ENCODE peak calls at places on chromosomes 7 and 10, in nine cellular contexts. S, T, B, Q, K, W, U, E and L are unnamed samples.

GRCh38 chr7:157952841-157953645 is 616.2 kb downstream of the DNAJB6 start:
- DNase-seq in S (no peak), T (no peak), B (no peak), Q (no peak), K (no peak), W (no peak), U (no peak), E (no peak), L (no peak)

GRCh38 chr10:30186371-30186875 is 127.0 kb upstream of the JCAD start:
- DNase-seq in S (no peak), T (no peak), B (peak; percentile 60), Q (peak; percentile 47), K (no peak), W (no peak), U (no peak), E (no peak), L (no peak)

GRCh38 chr7:156021476-156021875 is 209.2 kb upstream of the SHH start:
- DNase-seq in S (no peak), T (no peak), B (no peak), Q (no peak), K (no peak), W (no peak), U (no peak), E (no peak), L (no peak)

GRCh38 chr10:103491729-103492364 is 1.7 kb upstream of the NEURL1 start:
- DNase-seq in S (no peak), T (peak; percentile 96), B (peak; percentile 38), Q (no peak), K (peak; percentile 92), W (no peak), U (no peak), E (no peak), L (no peak)

GRCh38 chr10:6145414-6145978 is 56.7 kb downstream of the RBM17 start:
- DNase-seq in S (no peak), T (no peak), B (no peak), Q (no peak), K (no peak), W (no peak), U (no peak), E (peak; percentile 61), L (no peak)

GRCh38 chr10:117477961-117478670 is 64.4 kb upstream of the EMX2 start:
- DNase-seq in S (no peak), T (peak; percentile 72), B (peak; percentile 44), Q (no peak), K (no peak), W (no peak), U (no peak), E (no peak), L (no peak)

GRCh38 chr7:158384746-158385145 is 202.9 kb downstream of the PTPRN2 start:
- DNase-seq in S (no peak), T (no peak), B (no peak), Q (no peak), K (no peak), W (no peak), U (no peak), E (no peak), L (no peak)

GRCh38 chr10:81018898-81019890 is 481.5 kb downstream of the SH2D4B start:
- DNase-seq in S (no peak), T (no peak), B (peak; percentile 53), Q (peak; percentile 73), K (no peak), W (no peak), U (no peak), E (peak; percentile 51), L (no peak)

GRCh38 chr7:80563561-80564327 is 51.9 kb upstream of the GNAT3 start:
- DNase-seq in S (no peak), T (no peak), B (no peak), Q (no peak), K (no peak), W (no peak), U (no peak), E (no peak), L (no peak)

GRCh38 chr10:3624367-3624766 is 160.6 kb downstream of the KLF6 start:
- DNase-seq in S (no peak), T (no peak), B (no peak), Q (no peak), K (peak; percentile 15), W (no peak), U (no peak), E (no peak), L (no peak)

GRCh38 chr10:78524342-78524741 is 490.7 kb downstream of the RPS24 start:
- DNase-seq in S (no peak), T (no peak), B (no peak), Q (no peak), K (no peak), W (no peak), U (no peak), E (no peak), L (no peak)

GRCh38 chr10:104059364-104059763 is 26.3 kb downstream of the COL17A1 start:
- DNase-seq in S (no peak), T (no peak), B (no peak), Q (no peak), K (no peak), W (no peak), U (no peak), E (peak; percentile 36), L (no peak)

GRCh38 chr7:101882595-101883564 is 65.5 kb downstream of the CUX1 start:
- DNase-seq in S (no peak), T (peak; percentile 98), B (peak; percentile 98), Q (no peak), K (peak; percentile 100), W (no peak), U (no peak), E (peak; percentile 42), L (no peak)

GRCh38 chr10:101158101-101159058 is 27.3 kb downstream of the TLX1 start:
- DNase-seq in S (no peak), T (no peak), B (no peak), Q (peak; percentile 58), K (no peak), W (no peak), U (no peak), E (no peak), L (no peak)

GRCh38 chr7:95323410-95324129 is 762 bp downstream of the PON1 start:
- DNase-seq in S (no peak), T (no peak), B (no peak), Q (no peak), K (no peak), W (no peak), U (no peak), E (no peak), L (no peak)

GRCh38 chr7:139626817-139627216 is 103.3 kb downstream of the CLEC2L start:
- DNase-seq in S (no peak), T (no peak), B (no peak), Q (no peak), K (no peak), W (no peak), U (no peak), E (no peak), L (no peak)

GRCh38 chr10:47420305-47421056 is 36.4 kb upstream of the ZNF488 start:
- DNase-seq in S (no peak), T (no peak), B (no peak), Q (no peak), K (no peak), W (no peak), U (no peak), E (no peak), L (no peak)

GRCh38 chr7:131623154-131623553 is 66.7 kb upstream of the PODXL start:
- DNase-seq in S (no peak), T (no peak), B (peak; percentile 97), Q (no peak), K (no peak), W (no peak), U (no peak), E (no peak), L (no peak)

GRCh38 chr10:63554666-63555065 is 33.5 kb downstream of the REEP3 start:
- DNase-seq in S (peak; percentile 16), T (peak; percentile 74), B (peak; percentile 50), Q (peak; percentile 44), K (peak; percentile 51), W (no peak), U (peak; percentile 25), E (no peak), L (peak; percentile 19)

GRCh38 chr10:62917475-62918238 is 101.5 kb upstream of the EGR2 start:
- DNase-seq in S (no peak), T (no peak), B (no peak), Q (no peak), K (no peak), W (no peak), U (no peak), E (no peak), L (no peak)

GRCh38 chr10:128469515-128469914 is 343.3 kb upstream of the MKI67 start:
- DNase-seq in S (no peak), T (no peak), B (no peak), Q (no peak), K (no peak), W (no peak), U (no peak), E (no peak), L (no peak)

GRCh38 chr7:135490783-135491182 is 19.1 kb downstream of the CNOT4 start:
- DNase-seq in S (no peak), T (no peak), B (peak; percentile 52), Q (no peak), K (no peak), W (no peak), U (no peak), E (no peak), L (no peak)

GRCh38 chr10:3622845-3623621 is 162.0 kb downstream of the KLF6 start:
- DNase-seq in S (no peak), T (no peak), B (no peak), Q (peak; percentile 61), K (no peak), W (peak; percentile 12), U (no peak), E (no peak), L (peak; percentile 45)

GRCh38 chr10:5945561-5946418 is 31.6 kb downstream of the IL15RA start:
- DNase-seq in S (no peak), T (peak; percentile 78), B (peak; percentile 97), Q (no peak), K (peak; percentile 93), W (no peak), U (no peak), E (no peak), L (no peak)

GRCh38 chr10:97224483-97225435 is 39.0 kb upstream of the SLIT1 start:
- DNase-seq in S (no peak), T (no peak), B (peak; percentile 33), Q (no peak), K (no peak), W (peak; percentile 12), U (no peak), E (no peak), L (no peak)

GRCh38 chr10:113139695-113140094 is 189.6 kb downstream of the TCF7L2 start:
- DNase-seq in S (no peak), T (no peak), B (no peak), Q (no peak), K (no peak), W (no peak), U (no peak), E (no peak), L (no peak)

GRCh38 chr7:130392456-130392860 is 12.2 kb downstream of the CPA1 start:
- DNase-seq in S (no peak), T (no peak), B (no peak), Q (no peak), K (no peak), W (no peak), U (no peak), E (no peak), L (no peak)

GRCh38 chr7:156473476-156474240 is 166.9 kb upstream of the RNF32 start:
- DNase-seq in S (no peak), T (no peak), B (peak; percentile 31), Q (peak; percentile 42), K (no peak), W (no peak), U (peak; percentile 48), E (peak; percentile 53), L (no peak)

GRCh38 chr10:64320448-64320847 is 799.2 kb downstream of the REEP3 start:
- DNase-seq in S (no peak), T (no peak), B (no peak), Q (no peak), K (no peak), W (no peak), U (no peak), E (no peak), L (no peak)

GRCh38 chr7:16708980-16709379 is 44.6 kb upstream of the TSPAN13 start:
- DNase-seq in S (no peak), T (peak; percentile 85), B (peak; percentile 45), Q (no peak), K (peak; percentile 73), W (no peak), U (no peak), E (no peak), L (no peak)

GRCh38 chr7:154182361-154182760 is 130.2 kb downstream of the DPP6 start:
- DNase-seq in S (no peak), T (no peak), B (no peak), Q (no peak), K (no peak), W (no peak), U (no peak), E (no peak), L (no peak)